ENCODE peak calls at places on chromosomes 2 and 18, in six cellular contexts. H is A549, E is Peyer's patch, S is testis, X is stomach, Q is uterus. J is an unnamed sample.

GRCh38 chr18:75066223-75066622 is 142.7 kb downstream of the PTGR3 start:
- DNase-seq in Q (no peak), E (peak), S (no peak), X (no peak), H (no peak), J (no peak)

GRCh38 chr2:41283079-41283765 is 764.6 kb upstream of the PKDCC start:
- DNase-seq in E (no peak), H (no peak), Q (no peak), X (no peak), S (no peak), J (no peak)

GRCh38 chr2:39715822-39716221 is 50.1 kb downstream of the TMEM178A start:
- DNase-seq in Q (no peak), X (no peak), E (no peak), S (no peak), H (no peak), J (no peak)

GRCh38 chr2:72583376-72583775 is 242.5 kb downstream of the EXOC6B start:
- DNase-seq in Q (no peak), E (no peak), S (no peak), X (no peak), H (no peak), J (no peak)

GRCh38 chr18:23106575-23106974 is 28.7 kb upstream of the CABLES1 start:
- DNase-seq in X (no peak), E (peak), H (peak), Q (no peak), S (no peak), J (no peak)

GRCh38 chr2:106316937-106317336 is 122.8 kb upstream of the UXS1 start:
- DNase-seq in H (no peak), X (no peak), E (no peak), Q (no peak), S (no peak), J (no peak)

GRCh38 chr2:26768759-26769500 is 4.8 kb downstream of the SLC35F6 start:
- DNase-seq in S (peak), X (peak), Q (peak), E (peak), H (peak), J (no peak)

GRCh38 chr2:36672199-36672598 is 24.3 kb upstream of the VIT start:
- DNase-seq in H (peak), X (no peak), E (no peak), Q (no peak), S (no peak), J (no peak)

GRCh38 chr2:239169311-239170048 is 231.3 kb downstream of the HDAC4 start:
- DNase-seq in S (no peak), H (no peak), Q (peak), X (no peak), E (peak), J (no peak)

GRCh38 chr2:66568650-66569300 is 133.8 kb downstream of the MEIS1 start:
- DNase-seq in X (no peak), Q (no peak), S (no peak), E (no peak), H (no peak), J (no peak)

GRCh38 chr2:173652311-173652710 is 297.6 kb downstream of the CDCA7 start:
- DNase-seq in Q (no peak), S (no peak), H (peak), X (no peak), E (no peak), J (no peak)

GRCh38 chr2:75528221-75528977 is 32.3 kb downstream of the EVA1A start:
- DNase-seq in S (no peak), H (peak), E (no peak), X (no peak), Q (no peak), J (no peak)

GRCh38 chr2:24540011-24540477 is 49.0 kb downstream of the NCOA1 start:
- DNase-seq in X (no peak), E (no peak), Q (no peak), S (no peak), H (no peak), J (no peak)

GRCh38 chr2:194104687-194105086 is 1552.3 kb upstream of the SLC39A10 start:
- DNase-seq in S (no peak), E (no peak), H (no peak), X (no peak), Q (no peak), J (no peak)

GRCh38 chr2:221337957-221338685 is 234.0 kb downstream of the EPHA4 start:
- DNase-seq in E (no peak), Q (no peak), S (no peak), X (no peak), H (no peak), J (no peak)

GRCh38 chr2:143152652-143153051 is 23.4 kb downstream of the ARHGAP15 start:
- DNase-seq in E (no peak), H (no peak), Q (no peak), X (no peak), S (no peak), J (no peak)

GRCh38 chr18:79791141-79791972 is 6.4 kb upstream of the KCNG2 start:
- DNase-seq in X (peak), Q (no peak), H (peak), E (no peak), S (peak), J (peak)

GRCh38 chr2:66772618-66773017 is 337.7 kb downstream of the MEIS1 start:
- DNase-seq in X (no peak), S (no peak), H (no peak), Q (no peak), E (no peak), J (no peak)

GRCh38 chr2:176146101-176146500 is 5.2 kb upstream of the HOXD4 start:
- DNase-seq in X (peak), S (no peak), Q (no peak), H (no peak), E (no peak), J (no peak)

GRCh38 chr2:15807418-15808220 is 132.7 kb upstream of the MYCN start:
- DNase-seq in E (no peak), S (no peak), X (no peak), H (no peak), Q (no peak), J (no peak)

GRCh38 chr2:101400516-101401315 is 13.4 kb upstream of the CREG2 start:
- DNase-seq in H (no peak), Q (no peak), E (no peak), S (no peak), X (no peak), J (no peak)

GRCh38 chr2:233470007-233470687 is 96.4 kb downstream of the USP40 start:
- DNase-seq in S (peak), Q (peak), E (peak), X (peak), H (no peak), J (no peak)

GRCh38 chr2:215619989-215620388 is 184.1 kb upstream of the FN1 start:
- DNase-seq in Q (no peak), H (peak), X (peak), E (peak), S (peak), J (no peak)

GRCh38 chr2:85792783-85793441 is 39.1 kb downstream of the ATOH8 start:
- DNase-seq in Q (no peak), E (peak), S (no peak), X (no peak), H (peak), J (no peak)

GRCh38 chr2:127913808-127914457 is 28.2 kb upstream of the AMMECR1L start:
- DNase-seq in Q (no peak), H (peak), X (no peak), E (no peak), S (no peak), J (no peak)

GRCh38 chr2:34979148-34979547 is 1376.4 kb upstream of the CRIM1 start:
- DNase-seq in X (no peak), H (peak), Q (no peak), E (no peak), S (no peak), J (no peak)

GRCh38 chr2:101617786-101618185 is 79.7 kb upstream of the MAP4K4 start:
- DNase-seq in H (no peak), Q (no peak), E (no peak), X (no peak), S (no peak), J (no peak)

GRCh38 chr2:80326214-80326613 is 21.7 kb upstream of the LRRTM1 start:
- DNase-seq in X (no peak), H (peak), S (no peak), E (no peak), Q (no peak), J (no peak)

GRCh38 chr2:198322275-198322674 is 517.9 kb downstream of the PLCL1 start:
- DNase-seq in S (no peak), Q (no peak), E (no peak), X (no peak), H (peak), J (no peak)

GRCh38 chr2:128305555-128306080 is 13.1 kb downstream of the HS6ST1 start:
- DNase-seq in E (no peak), Q (no peak), H (no peak), S (no peak), X (no peak), J (peak)

GRCh38 chr18:7413906-7414305 is 153.2 kb upstream of the PTPRM start:
- DNase-seq in H (no peak), S (no peak), Q (no peak), X (no peak), E (no peak), J (no peak)

GRCh38 chr2:187553908-187554703 is at the start of gene TFPI:
- DNase-seq in Q (peak), H (peak), S (peak), X (no peak), E (no peak), J (peak)

GRCh38 chr2:226622484-226622883 is 177.1 kb downstream of the IRS1 start:
- DNase-seq in X (no peak), E (no peak), S (no peak), H (peak), Q (no peak), J (no peak)

GRCh38 chr2:140242889-140243288 is 1462.7 kb upstream of the NXPH2 start:
- DNase-seq in H (peak), S (no peak), Q (no peak), E (no peak), X (no peak), J (no peak)

GRCh38 chr2:97726311-97727064 is 13.1 kb downstream of the ZAP70 start:
- DNase-seq in S (no peak), H (no peak), Q (no peak), X (no peak), E (no peak), J (no peak)

GRCh38 chr2:162022290-162022945 is 51.6 kb downstream of the DPP4 start:
- DNase-seq in S (no peak), Q (no peak), H (no peak), E (no peak), X (no peak), J (peak)

GRCh38 chr2:189014426-189015138 is 40.4 kb downstream of the COL3A1 start:
- DNase-seq in H (no peak), S (no peak), E (no peak), X (no peak), Q (no peak), J (peak)

DNA sequence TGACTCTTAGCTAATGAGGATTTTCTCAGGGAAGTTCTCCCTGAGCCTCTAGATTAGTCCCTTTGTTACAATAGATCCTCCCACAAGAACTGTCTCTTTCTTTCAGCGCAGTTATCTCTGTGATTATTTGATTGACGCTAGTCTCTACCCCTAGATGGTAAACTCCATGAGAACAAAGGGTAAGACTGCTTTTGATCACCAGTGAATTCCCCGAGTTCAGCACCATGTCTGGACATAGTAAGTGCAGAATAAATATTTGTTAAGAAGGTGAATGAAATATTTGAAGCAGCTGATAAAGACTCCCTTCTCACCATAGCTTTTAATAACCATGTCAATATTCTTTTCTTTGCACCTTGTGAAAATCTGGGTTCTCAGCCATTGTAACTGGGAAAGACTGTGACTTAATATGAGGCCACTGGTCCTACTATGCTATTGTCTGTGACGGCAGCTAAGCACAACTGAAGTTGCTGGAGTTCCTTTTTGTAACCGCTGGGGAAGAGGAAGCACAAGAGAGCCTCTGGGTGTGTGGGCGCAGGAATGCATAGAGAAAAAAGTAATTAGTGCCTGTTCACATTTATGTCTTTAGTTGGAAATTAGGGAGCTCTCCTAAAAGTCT is 214.7 kb downstream of the TGIF1 start:
- DNase-seq in X (no peak), H (peak), E (no peak), S (peak), Q (no peak), J (peak)
- TF ChIP-seq POLR2A in X (no peak), H (no peak), E (no peak), S (no peak), Q (no peak), J (no peak)

GRCh38 chr2:241507430-241508239 is 749 bp downstream of the STK25 start:
- DNase-seq in E (peak), S (peak), Q (peak), H (peak), X (peak), J (peak)

GRCh38 chr2:241503776-241504392 is 4.5 kb downstream of the STK25 start:
- DNase-seq in Q (no peak), H (no peak), E (no peak), X (no peak), S (no peak), J (no peak)

GRCh38 chr2:241506793-241507429 is 1.5 kb downstream of the STK25 start:
- DNase-seq in H (no peak), E (no peak), Q (no peak), X (no peak), S (no peak), J (peak)

GRCh38 chr2:241505781-241506201 is 2.6 kb downstream of the STK25 start:
- DNase-seq in Q (no peak), H (no peak), E (no peak), S (no peak), X (no peak), J (no peak)

DNA sequence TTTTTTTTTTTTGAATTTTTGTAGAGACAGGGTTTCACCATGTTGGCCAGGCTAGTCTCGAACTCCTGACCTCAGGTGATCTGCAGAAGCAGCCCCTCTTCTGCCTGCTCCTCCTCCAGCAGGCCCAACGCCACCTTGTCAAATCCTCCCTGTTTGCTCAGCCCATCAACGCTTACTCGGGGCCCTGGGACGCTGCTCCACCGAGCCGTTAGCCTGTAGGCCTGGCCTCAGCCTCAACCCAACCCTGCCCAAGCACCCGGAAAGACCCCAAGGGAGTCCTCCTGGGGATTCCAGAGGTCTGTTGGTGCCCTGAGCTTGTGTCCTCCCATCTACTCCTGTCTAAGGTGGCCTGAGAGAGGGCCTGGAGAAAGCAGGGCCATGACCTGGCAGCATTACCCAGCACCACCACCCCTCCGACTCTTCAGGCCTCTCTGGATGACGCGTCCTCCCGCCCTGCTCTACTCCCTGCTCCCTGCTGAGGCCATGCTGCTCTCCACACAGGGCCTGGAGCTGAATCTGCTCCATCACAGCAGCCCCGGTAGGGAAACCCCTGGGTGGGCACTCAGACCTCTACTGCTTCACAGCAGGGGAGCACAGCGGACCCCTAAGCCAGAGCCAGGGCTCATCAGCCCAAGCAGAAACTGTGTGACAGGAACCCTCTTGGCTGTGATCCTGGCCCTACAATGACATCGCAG is 3.2 kb downstream of the STK25 start:
- DNase-seq in S (no peak), E (no peak), H (no peak), Q (no peak), X (no peak), J (no peak)
- H3K27ac ChIP-seq in S (no peak), E (no peak), H (no peak), Q (no peak), X (no peak), J (no peak)

GRCh38 chr2:156343096-156343939 is 10.8 kb upstream of the NR4A2 start:
- DNase-seq in H (no peak), Q (no peak), E (no peak), X (no peak), S (no peak), J (no peak)
- H3K4me3 ChIP-seq in H (peak), Q (peak), E (peak), X (peak), S (peak), J (peak)

GRCh38 chr18:63365909-63366269 is 1.1 kb downstream of the KDSR start:
- DNase-seq in X (no peak), Q (no peak), S (peak), E (peak), H (no peak), J (no peak)

GRCh38 chr18:63367241-63367953 is 391 bp upstream of the KDSR start:
- DNase-seq in Q (peak), S (peak), X (peak), H (peak), E (peak), J (peak)

GRCh38 chr18:63366991-63367240 is at the start of gene KDSR:
- DNase-seq in S (no peak), E (no peak), Q (no peak), X (no peak), H (no peak), J (no peak)

GRCh38 chr18:63368611-63369010 is 1.6 kb upstream of the KDSR start:
- DNase-seq in H (no peak), Q (no peak), E (no peak), S (no peak), X (no peak), J (no peak)

DNA sequence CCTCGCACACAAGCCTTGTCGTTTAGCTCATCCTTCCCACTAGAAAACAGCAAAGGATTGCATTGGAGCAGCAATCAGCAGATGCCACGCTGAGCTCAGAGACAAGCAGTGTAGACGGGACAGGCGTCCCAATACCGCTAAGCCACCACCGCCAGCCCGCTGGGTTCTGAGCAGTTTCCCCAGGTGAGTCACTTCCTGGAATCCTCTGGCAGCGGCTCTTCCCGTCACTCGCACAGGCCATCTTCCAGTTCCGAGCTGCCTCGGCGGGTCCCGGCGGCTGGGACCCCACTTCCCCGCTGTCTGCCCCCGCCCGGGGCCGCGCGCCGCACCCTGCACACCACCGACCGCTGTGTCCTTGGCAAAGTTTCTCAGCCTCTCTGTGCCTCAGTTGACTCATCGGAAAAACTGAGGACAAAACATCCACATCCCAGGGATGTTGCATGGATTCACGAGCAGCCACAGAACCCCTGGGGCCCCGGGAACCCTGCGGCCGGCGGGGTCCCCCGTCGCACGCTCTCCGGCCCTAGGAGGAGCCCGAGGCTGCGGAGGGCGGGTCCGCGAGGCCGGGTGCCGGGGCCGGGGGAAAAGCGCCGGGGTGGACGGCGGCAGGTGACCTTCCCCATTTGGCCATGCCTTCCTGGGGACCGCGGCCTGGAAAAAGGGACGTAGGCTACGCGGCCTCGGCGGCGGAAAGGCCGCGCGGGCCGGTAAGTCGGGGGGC is 576 bp downstream of the KDSR start:
- DNase-seq in X (peak), Q (peak), E (peak), H (peak), S (peak), J (peak)
- TF ChIP-seq POLR2A in X (no peak), Q (no peak), E (no peak), H (no peak), S (no peak), J (peak)

DNA sequence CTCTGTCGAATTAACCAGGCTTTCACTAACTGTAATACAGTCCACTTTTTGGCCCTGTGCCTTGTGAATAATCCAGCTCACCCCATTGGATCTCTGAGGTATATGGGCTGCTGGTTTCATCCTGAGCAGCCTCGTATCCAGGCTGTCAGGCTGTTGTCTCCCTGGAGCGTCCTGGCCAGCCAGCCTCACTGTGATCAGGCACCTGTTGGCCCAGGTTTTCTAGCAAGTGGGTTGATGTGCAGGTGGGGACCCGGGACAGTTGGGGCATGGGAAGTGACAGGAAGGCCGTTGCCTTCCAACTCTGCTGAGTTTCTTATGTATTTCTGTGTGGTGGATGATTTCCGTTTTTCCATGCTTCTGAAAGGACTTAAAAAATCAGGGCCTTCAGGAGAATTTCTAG is 132.3 kb downstream of the ACOXL start:
- DNase-seq in S (no peak), Q (no peak), X (no peak), E (peak), H (no peak), J (no peak)
- H3K27ac ChIP-seq in S (no peak), Q (no peak), X (no peak), E (no peak), H (no peak), J (no peak)

J was measured in body of pancreas.